ENCODE peak calls at places on chromosomes 3 and 15, in five cellular contexts. R is spleen, Q is K562, N is GM12891, X is endothelial cell of umbilical vein. T is an unnamed sample.
A peak's percentile ranks its signal among the peaks of the same experiment; 100 is the strongest.

GRCh38 chr3:89654031-89654430 is 546.6 kb downstream of the EPHA3 start:
- DNase-seq in R (no peak), Q (no peak), N (no peak), X (no peak), T (no peak)

GRCh38 chr3:195540526-195540925 is 2.6 kb downstream of the PPP1R2 start:
- DNase-seq in R (no peak), Q (no peak), N (no peak), X (no peak), T (no peak)

GRCh38 chr3:177944228-177944661 is 592.0 kb upstream of the KCNMB2 start:
- DNase-seq in R (no peak), Q (no peak), N (no peak), X (peak; percentile 46), T (no peak)

GRCh38 chr3:78823859-78824258 is 943.9 kb downstream of the ROBO1 start:
- DNase-seq in R (no peak), Q (no peak), N (no peak), X (no peak), T (peak; percentile 8)

GRCh38 chr3:136984837-136985236 is 27.1 kb downstream of the IL20RB start:
- DNase-seq in R (no peak), Q (no peak), N (no peak), X (peak; percentile 66), T (peak; percentile 87)

GRCh38 chr3:129184396-129184656 is 630 bp upstream of the CNBP start:
- DNase-seq in R (no peak), Q (peak; percentile 37), N (no peak), X (no peak), T (no peak)

GRCh38 chr3:2375371-2375770 is 276.7 kb downstream of the CNTN4 start:
- DNase-seq in R (no peak), Q (no peak), N (no peak), X (no peak), T (no peak)

GRCh38 chr3:64083588-64083974 is 60.3 kb upstream of the PSMD6 start:
- DNase-seq in R (no peak), Q (no peak), N (no peak), X (no peak), T (no peak)

GRCh38 chr3:13879102-13879945 is 547 bp downstream of the WNT7A start:
- DNase-seq in R (no peak), Q (peak; percentile 18), N (no peak), X (no peak), T (peak; percentile 15)

GRCh38 chr3:123652346-123652984 is 67.6 kb upstream of the HACD2 start:
- DNase-seq in R (peak; percentile 87), Q (peak; percentile 71), N (peak; percentile 56), X (peak; percentile 75), T (peak; percentile 71)

GRCh38 chr15:67145710-67146109 is 80.3 kb downstream of the SMAD3 start:
- DNase-seq in R (no peak), Q (no peak), N (no peak), X (no peak), T (no peak)

GRCh38 chr3:157544501-157545139 is 41.4 kb upstream of the VEPH1 start:
- DNase-seq in R (no peak), Q (no peak), N (no peak), X (no peak), T (no peak)

GRCh38 chr15:101264011-101264410 is 12.2 kb upstream of the CHSY1 start:
- DNase-seq in R (no peak), Q (no peak), N (no peak), X (peak; percentile 33), T (no peak)

GRCh38 chr15:100788080-100788730 is 91.4 kb upstream of the ALDH1A3 start:
- DNase-seq in R (no peak), Q (no peak), N (no peak), X (no peak), T (no peak)

GRCh38 chr15:76073554-76073953 is 13.8 kb downstream of the TMEM266 start:
- DNase-seq in R (no peak), Q (no peak), N (no peak), X (no peak), T (no peak)

GRCh38 chr15:60469893-60470641 is 8.9 kb downstream of the ICE2 start:
- DNase-seq in R (no peak), Q (no peak), N (no peak), X (peak; percentile 56), T (no peak)

GRCh38 chr3:119457260-119457659 is 6.2 kb downstream of the TMEM39A start:
- DNase-seq in R (no peak), Q (no peak), N (no peak), X (no peak), T (no peak)

GRCh38 chr3:156892701-156893100 is 66.5 kb downstream of the LEKR1 start:
- DNase-seq in R (no peak), Q (no peak), N (no peak), X (peak; percentile 6), T (no peak)

GRCh38 chr15:82942691-82943090 is 9.8 kb downstream of the HOMER2 start:
- DNase-seq in R (peak; percentile 10), Q (no peak), N (no peak), X (no peak), T (peak; percentile 96)

GRCh38 chr3:115790759-115791158 is 167.4 kb downstream of the GAP43 start:
- DNase-seq in R (no peak), Q (peak; percentile 52), N (no peak), X (peak; percentile 75), T (no peak)

GRCh38 chr3:140219161-140219745 is 284.3 kb downstream of the CLSTN2 start:
- DNase-seq in R (no peak), Q (no peak), N (no peak), X (no peak), T (no peak)

GRCh38 chr3:122105626-122106025 is 50.5 kb downstream of the CD86 start:
- DNase-seq in R (no peak), Q (no peak), N (no peak), X (no peak), T (no peak)

GRCh38 chr15:100101389-100102089 is 240.2 kb downstream of the ADAMTS17 start:
- DNase-seq in R (no peak), Q (no peak), N (no peak), X (no peak), T (no peak)

GRCh38 chr15:25391971-25392733 is 46.7 kb downstream of the UBE3A start:
- DNase-seq in R (no peak), Q (no peak), N (no peak), X (no peak), T (no peak)

GRCh38 chr3:150454622-150455021 is 46.5 kb downstream of the TSC22D2 start:
- DNase-seq in R (no peak), Q (no peak), N (no peak), X (no peak), T (no peak)

GRCh38 chr15:25850154-25851111 is 12.7 kb downstream of the ATP10A start:
- DNase-seq in R (peak; percentile 87), Q (peak; percentile 73), N (peak; percentile 50), X (no peak), T (peak; percentile 51)

DNA sequence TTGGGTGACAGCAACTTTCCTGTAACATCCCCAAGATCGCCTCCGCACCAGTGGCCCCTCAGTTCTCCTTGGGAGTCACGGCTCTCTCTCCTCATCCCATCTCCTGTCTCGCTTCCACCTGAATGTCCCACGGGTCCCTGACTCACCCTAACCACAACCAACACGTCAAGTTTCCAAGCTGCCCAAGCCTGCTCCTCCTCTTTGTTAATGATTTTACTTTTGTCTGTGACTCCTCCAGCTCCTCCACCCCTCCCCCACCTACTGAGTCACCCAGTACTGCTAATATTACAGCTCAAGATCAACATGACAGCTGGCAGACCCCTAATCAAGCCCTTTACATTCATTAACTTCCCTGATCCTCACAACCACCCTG is 39.3 kb downstream of the BDH1 start:
- DNase-seq in R (peak; percentile 33), Q (peak; percentile 57), N (no peak), X (peak; percentile 34), T (no peak)
- TF ChIP-seq POLR2AphosphoS5 in R (no peak), Q (no peak), N (no peak), X (no peak), T (no peak)

GRCh38 chr3:194466761-194467356 is 19.9 kb downstream of the ATP13A3 start:
- DNase-seq in R (no peak), Q (no peak), N (no peak), X (no peak), T (no peak)
- TF ChIP-seq POLR2AphosphoS5 in R (no peak), Q (no peak), N (no peak), X (no peak), T (no peak)

DNA sequence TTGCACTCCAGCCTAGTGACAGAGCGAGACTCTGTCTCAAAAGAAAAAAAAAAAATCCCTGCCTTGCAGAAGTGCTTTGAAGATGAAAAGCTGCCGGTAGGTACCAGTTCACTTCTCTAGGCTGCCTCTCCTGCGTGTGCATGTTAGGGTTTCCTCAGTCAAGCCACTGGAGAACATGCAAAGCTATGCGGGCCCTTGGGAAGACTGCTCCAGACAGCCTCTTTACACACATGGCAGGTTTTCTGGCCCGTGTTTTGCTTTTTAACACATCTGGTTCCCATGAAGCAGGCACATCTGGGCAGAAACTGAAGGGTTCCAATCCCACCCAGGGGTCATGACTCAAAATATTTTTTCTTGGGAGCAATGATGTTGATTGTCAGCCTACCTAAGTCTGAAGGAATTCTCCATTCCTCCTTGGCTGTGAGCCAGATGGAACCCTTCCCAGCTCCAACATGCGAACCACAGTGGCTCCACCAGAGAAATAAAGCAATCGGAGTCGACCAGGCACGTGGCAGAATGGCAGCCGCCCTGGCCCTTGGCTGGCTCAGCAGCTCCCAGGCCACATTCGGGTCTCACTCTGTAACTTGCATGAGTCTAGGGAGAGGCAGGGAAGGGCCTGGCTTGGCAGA is 29.5 kb downstream of the MGLL start:
- DNase-seq in R (peak; percentile 33), Q (no peak), N (no peak), X (peak; percentile 82), T (no peak)
- TF ChIP-seq POLR2AphosphoS5 in R (no peak), Q (no peak), N (no peak), X (peak; percentile 47), T (no peak)

GRCh38 chr3:147409143-147410121 is at the start of gene ZIC1:
- DNase-seq in R (no peak), Q (no peak), N (no peak), X (no peak), T (no peak)

GRCh38 chr3:147407107-147407494 is 758 bp upstream of the ZIC4 start:
- DNase-seq in R (no peak), Q (no peak), N (no peak), X (no peak), T (no peak)

GRCh38 chr3:147407495-147408179 is 1.3 kb upstream of the ZIC4 start:
- DNase-seq in R (no peak), Q (no peak), N (no peak), X (no peak), T (no peak)

GRCh38 chr3:147410126-147410517 is 957 bp downstream of the ZIC1 start:
- DNase-seq in R (no peak), Q (no peak), N (no peak), X (no peak), T (no peak)

DNA sequence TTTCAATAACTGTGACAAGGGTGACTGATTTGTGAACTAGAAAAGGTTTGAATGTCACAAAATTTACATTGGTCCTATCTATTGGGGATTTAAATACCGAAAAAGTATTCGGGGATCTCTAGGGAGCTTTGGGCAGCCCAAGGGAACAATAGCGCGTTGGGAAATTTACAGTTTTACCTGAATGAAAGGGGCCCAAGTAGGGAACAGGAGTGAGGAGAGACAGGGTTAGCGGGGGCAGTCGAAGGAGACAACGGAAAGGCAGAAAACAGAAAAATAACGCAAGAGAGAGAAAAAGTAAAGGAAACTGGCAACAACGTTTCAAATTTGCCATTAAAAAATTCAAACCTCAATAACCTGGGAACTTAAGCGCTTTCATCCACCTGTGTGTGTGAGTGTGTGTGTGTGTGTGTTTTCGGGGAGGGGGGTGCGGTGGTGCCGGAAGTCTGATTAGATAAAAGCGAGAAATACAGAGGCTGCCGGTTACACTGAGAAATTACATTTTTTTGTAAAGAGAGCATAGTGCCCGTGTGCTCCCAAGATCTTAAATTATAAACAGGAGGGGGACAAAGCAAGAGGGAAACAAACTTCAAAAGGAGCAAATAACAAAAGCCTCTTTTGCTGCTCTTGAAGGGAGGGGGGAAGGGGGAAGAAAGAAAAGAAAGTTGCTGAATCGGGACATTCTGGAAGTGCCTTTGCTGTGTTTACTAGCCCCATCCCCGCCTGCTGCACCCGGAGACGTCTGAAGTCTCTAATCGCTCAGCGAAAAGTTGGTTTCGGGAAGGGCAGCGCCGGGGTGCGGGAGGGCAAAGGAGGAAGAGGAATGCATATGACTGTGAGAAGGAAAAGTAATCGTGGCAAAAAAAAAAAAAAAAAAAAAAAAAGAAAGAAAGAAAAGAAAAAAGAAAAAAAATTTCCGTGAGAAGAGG is 722 bp upstream of the ZIC1 start:
- DNase-seq in R (no peak), Q (no peak), N (no peak), X (no peak), T (no peak)
- TF ChIP-seq POLR2AphosphoS5 in R (no peak), Q (no peak), N (no peak), X (no peak), T (no peak)